ENCODE peak calls at places on chromosomes 11 and 22, in ten cellular contexts. M is AG09309; X is astrocyte of the spinal cord; F is BE2C; N is tibial nerve; L is fibroblast of the aortic adventitia; T is mesendoderm; G is CD4-positive, CD25-positive, alpha-beta regulatory T cell; B is heart left ventricle; Z is Jurkat, Clone E6-1. A is an unnamed sample.

GRCh38 chr11:105840391-105840790 is 181.6 kb downstream of the MSANTD4 start:
- DNase-seq in M (no peak), X (peak; percentile 20), F (no peak), N (no peak), L (no peak), T (no peak), G (no peak), B (no peak), Z (no peak), A (peak; percentile 62)

GRCh38 chr11:44860967-44861828 is 89.5 kb downstream of the TP53I11 start:
- DNase-seq in M (no peak), X (no peak), F (no peak), N (no peak), L (no peak), T (peak; percentile 65), G (no peak), B (no peak), Z (no peak), A (no peak)

GRCh38 chr11:9759519-9760179 is 95.8 kb downstream of the SWAP70 start:
- DNase-seq in M (peak; percentile 99), X (peak; percentile 100), F (peak; percentile 53), N (peak; percentile 79), L (peak; percentile 95), T (no peak), G (peak; percentile 43), B (peak; percentile 90), Z (peak; percentile 92), A (peak; percentile 100)

GRCh38 chr22:46057206-46057605 is 80.2 kb upstream of the WNT7B start:
- DNase-seq in M (no peak), X (peak; percentile 50), F (no peak), N (peak; percentile 17), L (peak; percentile 62), T (no peak), G (no peak), B (no peak), Z (no peak), A (no peak)

GRCh38 chr11:33445761-33446161 is 188.6 kb downstream of the HIPK3 start:
- DNase-seq in M (no peak), X (peak; percentile 48), F (no peak), N (no peak), L (peak; percentile 47), T (no peak), G (no peak), B (no peak), Z (peak; percentile 59), A (peak; percentile 39)

GRCh38 chr22:45819305-45819704 is 147.7 kb downstream of the ATXN10 start:
- DNase-seq in M (no peak), X (no peak), F (no peak), N (no peak), L (no peak), T (no peak), G (no peak), B (no peak), Z (no peak), A (no peak)

GRCh38 chr11:112366012-112366411 is 105.4 kb upstream of the PLET1 start:
- DNase-seq in M (no peak), X (no peak), F (no peak), N (no peak), L (no peak), T (no peak), G (no peak), B (no peak), Z (no peak), A (no peak)

GRCh38 chr22:37979782-37980181 is 4.6 kb downstream of the SOX10 start:
- DNase-seq in M (no peak), X (no peak), F (no peak), N (no peak), L (no peak), T (peak; percentile 7), G (no peak), B (no peak), Z (no peak), A (no peak)

GRCh38 chr11:12685229-12685628 is 11.0 kb downstream of the TEAD1 start:
- DNase-seq in M (no peak), X (no peak), F (no peak), N (no peak), L (no peak), T (no peak), G (no peak), B (no peak), Z (no peak), A (no peak)

GRCh38 chr11:12684354-12684753 is 10.1 kb downstream of the TEAD1 start:
- DNase-seq in M (no peak), X (no peak), F (no peak), N (no peak), L (no peak), T (no peak), G (no peak), B (no peak), Z (no peak), A (no peak)

GRCh38 chr11:12686246-12687060 is 12.2 kb downstream of the TEAD1 start:
- DNase-seq in M (no peak), X (no peak), F (no peak), N (no peak), L (no peak), T (no peak), G (no peak), B (no peak), Z (no peak), A (no peak)

GRCh38 chr11:12683857-12684256 is 9.6 kb downstream of the TEAD1 start:
- DNase-seq in M (no peak), X (no peak), F (no peak), N (no peak), L (no peak), T (no peak), G (no peak), B (no peak), Z (no peak), A (no peak)

GRCh38 chr11:12684821-12685220 is 10.6 kb downstream of the TEAD1 start:
- DNase-seq in M (no peak), X (no peak), F (no peak), N (no peak), L (no peak), T (peak; percentile 80), G (no peak), B (no peak), Z (no peak), A (no peak)
- H3K4me3 ChIP-seq in M (no peak overlapping the region), X (no peak overlapping the region), F (no peak overlapping the region), N (no peak overlapping the region), L (no peak overlapping the region), T (no peak overlapping the region), G (no peak overlapping the region), B (no peak overlapping the region), Z (no peak overlapping the region), A (no peak overlapping the region)

GRCh38 chr22:17441326-17441725 is 72.1 kb downstream of the CECR2 start:
- DNase-seq in M (no peak), X (no peak), F (no peak), N (no peak), L (no peak), T (no peak), G (no peak), B (no peak), Z (no peak), A (no peak)

GRCh38 chr22:17436382-17436951 is 67.2 kb downstream of the CECR2 start:
- DNase-seq in M (no peak), X (peak; percentile 58), F (no peak), N (no peak), L (peak; percentile 1), T (no peak), G (no peak), B (no peak), Z (no peak), A (peak; percentile 69)

GRCh38 chr22:17435375-17435774 is 66.1 kb downstream of the CECR2 start:
- DNase-seq in M (no peak), X (no peak), F (no peak), N (no peak), L (no peak), T (no peak), G (no peak), B (no peak), Z (no peak), A (no peak)

GRCh38 chr22:17434856-17435255 is 65.6 kb downstream of the CECR2 start:
- DNase-seq in M (no peak), X (peak; percentile 18), F (no peak), N (no peak), L (no peak), T (no peak), G (no peak), B (no peak), Z (no peak), A (peak; percentile 29)

DNA sequence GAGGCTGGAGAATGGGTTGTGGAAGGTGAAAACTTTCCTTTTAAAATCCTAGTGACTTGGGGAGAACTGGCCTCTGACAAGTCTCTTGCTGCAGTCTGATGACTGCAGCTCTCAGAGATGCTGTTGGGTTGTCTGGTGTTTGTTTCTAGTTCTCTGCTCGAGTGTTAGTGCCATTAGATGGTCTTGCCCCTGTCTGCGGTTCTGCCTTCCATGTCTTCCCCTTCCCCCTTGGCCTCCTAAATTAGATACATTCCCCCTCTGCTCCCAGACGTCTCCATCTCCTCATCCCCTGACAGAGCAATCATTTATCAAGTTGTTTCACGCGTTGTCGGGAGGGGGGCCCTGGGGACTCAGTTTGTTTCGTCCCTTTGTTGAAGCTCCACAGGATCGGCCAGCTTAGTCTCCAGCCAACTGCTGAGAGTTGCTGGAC is 67.7 kb downstream of the CECR2 start:
- DNase-seq in M (no peak), X (no peak), F (no peak), N (no peak), L (no peak), T (peak; percentile 73), G (no peak), B (no peak), Z (no peak), A (no peak)
- H3K4me3 ChIP-seq in M (no peak overlapping the region), X (no peak overlapping the region), F (no peak overlapping the region), N (no peak overlapping the region), L (no peak overlapping the region), T (no peak overlapping the region), G (no peak overlapping the region), B (no peak overlapping the region), Z (no peak overlapping the region), A (no peak overlapping the region)

GRCh38 chr11:74681686-74682651 is 49.3 kb downstream of the CHRDL2 start:
- DNase-seq in M (no peak), X (no peak), F (no peak), N (no peak), L (no peak), T (no peak), G (no peak), B (no peak), Z (no peak), A (no peak)

GRCh38 chr11:74684661-74685060 is 46.6 kb downstream of the CHRDL2 start:
- DNase-seq in M (no peak), X (no peak), F (no peak), N (no peak), L (no peak), T (no peak), G (no peak), B (no peak), Z (no peak), A (no peak)

GRCh38 chr11:74683279-74683871 is 47.9 kb downstream of the CHRDL2 start:
- DNase-seq in M (no peak), X (no peak), F (peak; percentile 54), N (no peak), L (no peak), T (peak; percentile 17), G (no peak), B (no peak), Z (no peak), A (no peak)

GRCh38 chr11:74683941-74684481 is 47.2 kb downstream of the CHRDL2 start:
- DNase-seq in M (no peak), X (no peak), F (no peak), N (no peak), L (peak; percentile 40), T (no peak), G (no peak), B (no peak), Z (no peak), A (no peak)

GRCh38 chr11:74682731-74683278 is 48.4 kb downstream of the CHRDL2 start:
- DNase-seq in M (no peak), X (no peak), F (no peak), N (no peak), L (no peak), T (no peak), G (no peak), B (no peak), Z (no peak), A (no peak)
- H3K4me3 ChIP-seq in M (no peak overlapping the region), X (no peak overlapping the region), F (no peak overlapping the region), N (peak overlapping the region; percentile 41), L (no peak overlapping the region), T (no peak overlapping the region), G (no peak overlapping the region), B (peak overlapping the region; percentile 37), Z (no peak overlapping the region), A (peak overlapping the region; percentile 42)

DNA sequence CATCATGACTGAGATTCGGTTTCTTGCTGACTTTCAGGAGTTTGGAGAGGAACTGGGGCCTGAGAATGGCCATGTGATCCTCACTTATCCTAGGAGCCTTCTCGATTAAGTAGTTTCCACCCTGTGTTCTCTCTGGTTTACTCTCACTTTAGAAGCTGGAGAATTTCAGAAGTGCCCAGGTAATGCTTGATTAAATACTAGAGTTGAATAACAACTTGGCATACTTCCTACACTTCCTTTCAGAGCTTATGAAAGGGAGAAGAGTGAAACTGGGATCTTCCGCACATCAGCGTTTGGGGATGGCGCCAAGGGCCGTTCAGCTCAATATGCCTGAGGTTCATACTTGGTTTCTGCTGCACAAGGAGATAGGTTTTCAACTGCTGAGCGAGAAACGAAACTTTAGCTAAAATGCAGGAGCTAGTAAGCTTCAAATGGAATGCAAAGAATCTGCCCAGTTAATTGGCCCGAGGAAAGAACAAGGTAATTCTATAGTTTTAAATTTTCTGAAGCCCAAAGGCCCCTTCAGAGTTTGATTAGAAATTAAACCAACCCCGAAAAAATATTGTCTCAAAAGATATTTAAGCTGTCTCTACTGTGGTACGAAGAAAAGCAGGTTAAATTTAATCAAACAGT is 823 bp upstream of the MUC15 start:
- DNase-seq in M (no peak), X (no peak), F (no peak), N (no peak), L (no peak), T (peak; percentile 37), G (no peak), B (no peak), Z (no peak), A (peak; percentile 21)
- H3K4me3 ChIP-seq in M (no peak overlapping the region), X (no peak overlapping the region), F (no peak overlapping the region), N (no peak overlapping the region), L (no peak overlapping the region), T (no peak overlapping the region), G (no peak overlapping the region), B (no peak overlapping the region), Z (no peak overlapping the region), A (no peak overlapping the region)